ENCODE peak calls at places on chromosomes 3 and 15, in eight cellular contexts. One of them, this sample, is unnamed.

GRCh38 chr15:90161946-90162345 is 39.2 kb upstream of the SEMA4B start:
- DNase-seq in activated CD4-positive, alpha-beta T cell treated with anti-CD3 and anti-CD28 coated beads for 24 hours: no peak
- DNase-seq in activated gamma-delta T cell treated with anti-CD3 and anti-CD28 coated beads, Interleukin-2, amount 50 U/mL, for 16 hours: no peak
- DNase-seq in activated naive CD4-positive, alpha-beta T cell: no peak
- DNase-seq in activated CD8-positive, alpha-beta memory T cell treated with anti-CD3 and anti-CD28 coated beads for 4 hours: no peak
- DNase-seq in NCI-H2171: no peak
- DNase-seq in PC-3: no peak
- DNase-seq in NAMALWA: no peak
- DNase-seq in this sample: no peak

GRCh38 chr3:46501702-46502101 is 3.9 kb downstream of the RTP3 start:
- DNase-seq in activated gamma-delta T cell treated with anti-CD3 and anti-CD28 coated beads, Interleukin-2, amount 50 U/mL, for 16 hours: no peak
- DNase-seq in NAMALWA: no peak
- DNase-seq in activated naive CD4-positive, alpha-beta T cell: no peak
- DNase-seq in activated CD8-positive, alpha-beta memory T cell treated with anti-CD3 and anti-CD28 coated beads for 4 hours: no peak
- DNase-seq in activated CD4-positive, alpha-beta T cell treated with anti-CD3 and anti-CD28 coated beads for 24 hours: no peak
- DNase-seq in PC-3: no peak
- DNase-seq in NCI-H2171: no peak
- DNase-seq in this sample: no peak

GRCh38 chr3:163863146-163863545 is 1215.2 kb downstream of the SI start:
- DNase-seq in activated CD4-positive, alpha-beta T cell treated with anti-CD3 and anti-CD28 coated beads for 24 hours: no peak
- DNase-seq in activated CD8-positive, alpha-beta memory T cell treated with anti-CD3 and anti-CD28 coated beads for 4 hours: no peak
- DNase-seq in activated naive CD4-positive, alpha-beta T cell: no peak
- DNase-seq in NAMALWA: no peak
- DNase-seq in PC-3: peak
- DNase-seq in NCI-H2171: no peak
- DNase-seq in activated gamma-delta T cell treated with anti-CD3 and anti-CD28 coated beads, Interleukin-2, amount 50 U/mL, for 16 hours: no peak
- DNase-seq in this sample: no peak

GRCh38 chr3:31533169-31533870 is 595 bp downstream of the STT3B start:
- DNase-seq in activated CD8-positive, alpha-beta memory T cell treated with anti-CD3 and anti-CD28 coated beads for 4 hours: peak
- DNase-seq in activated naive CD4-positive, alpha-beta T cell: peak
- DNase-seq in NAMALWA: peak
- DNase-seq in NCI-H2171: no peak
- DNase-seq in activated gamma-delta T cell treated with anti-CD3 and anti-CD28 coated beads, Interleukin-2, amount 50 U/mL, for 16 hours: peak
- DNase-seq in activated CD4-positive, alpha-beta T cell treated with anti-CD3 and anti-CD28 coated beads for 24 hours: peak
- DNase-seq in PC-3: peak
- DNase-seq in this sample: no peak

GRCh38 chr3:51024765-51025681 is 350.3 kb downstream of the DOCK3 start:
- DNase-seq in NAMALWA: no peak
- DNase-seq in activated CD8-positive, alpha-beta memory T cell treated with anti-CD3 and anti-CD28 coated beads for 4 hours: peak
- DNase-seq in activated gamma-delta T cell treated with anti-CD3 and anti-CD28 coated beads, Interleukin-2, amount 50 U/mL, for 16 hours: peak
- DNase-seq in PC-3: no peak
- DNase-seq in NCI-H2171: peak
- DNase-seq in activated CD4-positive, alpha-beta T cell treated with anti-CD3 and anti-CD28 coated beads for 24 hours: peak
- DNase-seq in activated naive CD4-positive, alpha-beta T cell: peak
- DNase-seq in this sample: no peak

GRCh38 chr3:143287403-143287802 is 167.8 kb downstream of the CHST2 start:
- DNase-seq in NCI-H2171: no peak
- DNase-seq in activated naive CD4-positive, alpha-beta T cell: no peak
- DNase-seq in NAMALWA: no peak
- DNase-seq in activated CD8-positive, alpha-beta memory T cell treated with anti-CD3 and anti-CD28 coated beads for 4 hours: no peak
- DNase-seq in activated CD4-positive, alpha-beta T cell treated with anti-CD3 and anti-CD28 coated beads for 24 hours: no peak
- DNase-seq in activated gamma-delta T cell treated with anti-CD3 and anti-CD28 coated beads, Interleukin-2, amount 50 U/mL, for 16 hours: no peak
- DNase-seq in PC-3: peak
- DNase-seq in this sample: no peak

GRCh38 chr3:112699436-112699978 is 58.6 kb upstream of the CCDC80 start:
- DNase-seq in activated CD4-positive, alpha-beta T cell treated with anti-CD3 and anti-CD28 coated beads for 24 hours: no peak
- DNase-seq in NCI-H2171: no peak
- DNase-seq in PC-3: peak
- DNase-seq in NAMALWA: no peak
- DNase-seq in activated naive CD4-positive, alpha-beta T cell: no peak
- DNase-seq in activated CD8-positive, alpha-beta memory T cell treated with anti-CD3 and anti-CD28 coated beads for 4 hours: no peak
- DNase-seq in activated gamma-delta T cell treated with anti-CD3 and anti-CD28 coated beads, Interleukin-2, amount 50 U/mL, for 16 hours: no peak
- DNase-seq in this sample: no peak

GRCh38 chr15:63374686-63375520 is 6.7 kb downstream of the CA12 start:
- DNase-seq in activated naive CD4-positive, alpha-beta T cell: no peak
- DNase-seq in NAMALWA: no peak
- DNase-seq in activated gamma-delta T cell treated with anti-CD3 and anti-CD28 coated beads, Interleukin-2, amount 50 U/mL, for 16 hours: no peak
- DNase-seq in activated CD8-positive, alpha-beta memory T cell treated with anti-CD3 and anti-CD28 coated beads for 4 hours: no peak
- DNase-seq in NCI-H2171: no peak
- DNase-seq in activated CD4-positive, alpha-beta T cell treated with anti-CD3 and anti-CD28 coated beads for 24 hours: no peak
- DNase-seq in PC-3: peak
- DNase-seq in this sample: no peak

GRCh38 chr15:83694030-83694429 is 40.1 kb downstream of the ADAMTSL3 start:
- DNase-seq in activated naive CD4-positive, alpha-beta T cell: no peak
- DNase-seq in PC-3: peak
- DNase-seq in activated gamma-delta T cell treated with anti-CD3 and anti-CD28 coated beads, Interleukin-2, amount 50 U/mL, for 16 hours: no peak
- DNase-seq in activated CD8-positive, alpha-beta memory T cell treated with anti-CD3 and anti-CD28 coated beads for 4 hours: no peak
- DNase-seq in NAMALWA: no peak
- DNase-seq in NCI-H2171: no peak
- DNase-seq in activated CD4-positive, alpha-beta T cell treated with anti-CD3 and anti-CD28 coated beads for 24 hours: no peak
- DNase-seq in this sample: no peak

GRCh38 chr3:140545756-140546155 is 132.1 kb upstream of the TRIM42 start:
- DNase-seq in activated CD4-positive, alpha-beta T cell treated with anti-CD3 and anti-CD28 coated beads for 24 hours: no peak
- DNase-seq in NCI-H2171: no peak
- DNase-seq in activated naive CD4-positive, alpha-beta T cell: no peak
- DNase-seq in activated gamma-delta T cell treated with anti-CD3 and anti-CD28 coated beads, Interleukin-2, amount 50 U/mL, for 16 hours: no peak
- DNase-seq in activated CD8-positive, alpha-beta memory T cell treated with anti-CD3 and anti-CD28 coated beads for 4 hours: no peak
- DNase-seq in PC-3: no peak
- DNase-seq in NAMALWA: no peak
- DNase-seq in this sample: no peak

GRCh38 chr3:101074518-101074917 is 81.3 kb upstream of the ABI3BP start:
- DNase-seq in NCI-H2171: no peak
- DNase-seq in NAMALWA: no peak
- DNase-seq in activated gamma-delta T cell treated with anti-CD3 and anti-CD28 coated beads, Interleukin-2, amount 50 U/mL, for 16 hours: no peak
- DNase-seq in PC-3: peak
- DNase-seq in activated CD4-positive, alpha-beta T cell treated with anti-CD3 and anti-CD28 coated beads for 24 hours: no peak
- DNase-seq in activated CD8-positive, alpha-beta memory T cell treated with anti-CD3 and anti-CD28 coated beads for 4 hours: no peak
- DNase-seq in activated naive CD4-positive, alpha-beta T cell: no peak
- DNase-seq in this sample: no peak

GRCh38 chr3:157958471-157958870 is 147.7 kb downstream of the SHOX2 start:
- DNase-seq in activated naive CD4-positive, alpha-beta T cell: no peak
- DNase-seq in NCI-H2171: no peak
- DNase-seq in NAMALWA: no peak
- DNase-seq in activated gamma-delta T cell treated with anti-CD3 and anti-CD28 coated beads, Interleukin-2, amount 50 U/mL, for 16 hours: no peak
- DNase-seq in PC-3: no peak
- DNase-seq in activated CD8-positive, alpha-beta memory T cell treated with anti-CD3 and anti-CD28 coated beads for 4 hours: no peak
- DNase-seq in activated CD4-positive, alpha-beta T cell treated with anti-CD3 and anti-CD28 coated beads for 24 hours: no peak
- DNase-seq in this sample: no peak

GRCh38 chr3:179037361-179037760 is 34.2 kb downstream of the ZMAT3 start:
- DNase-seq in activated gamma-delta T cell treated with anti-CD3 and anti-CD28 coated beads, Interleukin-2, amount 50 U/mL, for 16 hours: no peak
- DNase-seq in PC-3: no peak
- DNase-seq in activated CD8-positive, alpha-beta memory T cell treated with anti-CD3 and anti-CD28 coated beads for 4 hours: peak
- DNase-seq in activated CD4-positive, alpha-beta T cell treated with anti-CD3 and anti-CD28 coated beads for 24 hours: peak
- DNase-seq in NAMALWA: no peak
- DNase-seq in NCI-H2171: no peak
- DNase-seq in activated naive CD4-positive, alpha-beta T cell: no peak
- DNase-seq in this sample: no peak

GRCh38 chr3:138686771-138687221 is 78.2 kb downstream of the FAIM start:
- DNase-seq in NCI-H2171: no peak
- DNase-seq in activated naive CD4-positive, alpha-beta T cell: no peak
- DNase-seq in activated CD8-positive, alpha-beta memory T cell treated with anti-CD3 and anti-CD28 coated beads for 4 hours: no peak
- DNase-seq in PC-3: peak
- DNase-seq in NAMALWA: peak
- DNase-seq in activated gamma-delta T cell treated with anti-CD3 and anti-CD28 coated beads, Interleukin-2, amount 50 U/mL, for 16 hours: no peak
- DNase-seq in activated CD4-positive, alpha-beta T cell treated with anti-CD3 and anti-CD28 coated beads for 24 hours: no peak
- DNase-seq in this sample: no peak

GRCh38 chr3:191412764-191413163 is 48.2 kb upstream of the PYDC2 start:
- DNase-seq in PC-3: peak
- DNase-seq in NAMALWA: no peak
- DNase-seq in activated gamma-delta T cell treated with anti-CD3 and anti-CD28 coated beads, Interleukin-2, amount 50 U/mL, for 16 hours: no peak
- DNase-seq in activated CD4-positive, alpha-beta T cell treated with anti-CD3 and anti-CD28 coated beads for 24 hours: no peak
- DNase-seq in NCI-H2171: peak
- DNase-seq in activated CD8-positive, alpha-beta memory T cell treated with anti-CD3 and anti-CD28 coated beads for 4 hours: no peak
- DNase-seq in activated naive CD4-positive, alpha-beta T cell: no peak
- DNase-seq in this sample: no peak

GRCh38 chr3:69723389-69723788 is 15.9 kb upstream of the MITF start:
- DNase-seq in activated CD8-positive, alpha-beta memory T cell treated with anti-CD3 and anti-CD28 coated beads for 4 hours: no peak
- DNase-seq in NCI-H2171: no peak
- DNase-seq in NAMALWA: no peak
- DNase-seq in PC-3: no peak
- DNase-seq in activated CD4-positive, alpha-beta T cell treated with anti-CD3 and anti-CD28 coated beads for 24 hours: no peak
- DNase-seq in activated naive CD4-positive, alpha-beta T cell: no peak
- DNase-seq in activated gamma-delta T cell treated with anti-CD3 and anti-CD28 coated beads, Interleukin-2, amount 50 U/mL, for 16 hours: no peak
- DNase-seq in this sample: no peak

GRCh38 chr3:171039674-171040073 is 13.2 kb upstream of the SLC2A2 start:
- DNase-seq in activated CD4-positive, alpha-beta T cell treated with anti-CD3 and anti-CD28 coated beads for 24 hours: no peak
- DNase-seq in activated gamma-delta T cell treated with anti-CD3 and anti-CD28 coated beads, Interleukin-2, amount 50 U/mL, for 16 hours: no peak
- DNase-seq in PC-3: no peak
- DNase-seq in NAMALWA: no peak
- DNase-seq in activated CD8-positive, alpha-beta memory T cell treated with anti-CD3 and anti-CD28 coated beads for 4 hours: no peak
- DNase-seq in activated naive CD4-positive, alpha-beta T cell: no peak
- DNase-seq in NCI-H2171: no peak
- DNase-seq in this sample: no peak

GRCh38 chr15:65730560-65731172 is 61.4 kb downstream of the DENND4A start:
- DNase-seq in activated CD4-positive, alpha-beta T cell treated with anti-CD3 and anti-CD28 coated beads for 24 hours: no peak
- DNase-seq in activated naive CD4-positive, alpha-beta T cell: no peak
- DNase-seq in PC-3: no peak
- DNase-seq in NAMALWA: no peak
- DNase-seq in activated CD8-positive, alpha-beta memory T cell treated with anti-CD3 and anti-CD28 coated beads for 4 hours: no peak
- DNase-seq in activated gamma-delta T cell treated with anti-CD3 and anti-CD28 coated beads, Interleukin-2, amount 50 U/mL, for 16 hours: no peak
- DNase-seq in NCI-H2171: no peak
- DNase-seq in this sample: no peak

GRCh38 chr15:51884041-51884440 is 54.6 kb downstream of the TMOD3 start:
- DNase-seq in activated naive CD4-positive, alpha-beta T cell: no peak
- DNase-seq in PC-3: no peak
- DNase-seq in activated CD4-positive, alpha-beta T cell treated with anti-CD3 and anti-CD28 coated beads for 24 hours: no peak
- DNase-seq in activated gamma-delta T cell treated with anti-CD3 and anti-CD28 coated beads, Interleukin-2, amount 50 U/mL, for 16 hours: no peak
- DNase-seq in NAMALWA: no peak
- DNase-seq in NCI-H2171: no peak
- DNase-seq in activated CD8-positive, alpha-beta memory T cell treated with anti-CD3 and anti-CD28 coated beads for 4 hours: no peak
- DNase-seq in this sample: no peak

This sample was measured in D721Med.